ENCODE peak calls at places on chromosomes 13 and 19, in six cellular contexts. A, J, F, G, D and W are unnamed samples.
A peak's percentile ranks its signal among the peaks of the same experiment; 100 is the strongest.

GRCh38 chr13:75402787-75403186 is 79.2 kb downstream of the TBC1D4 start:
- DNase-seq in J (no peak), D (no peak), G (no peak), F (no peak), A (peak; percentile 3), W (no peak)

GRCh38 chr13:113544071-113544891 is 40.3 kb upstream of the TFDP1 start:
- DNase-seq in A (no peak), F (no peak), G (peak; percentile 78), J (peak; percentile 26), D (no peak), W (no peak)

GRCh38 chr13:97499181-97499580 is 65.2 kb downstream of the RAP2A start:
- DNase-seq in D (no peak), J (no peak), A (no peak), F (peak; percentile 52), G (peak; percentile 31), W (peak; percentile 31)

GRCh38 chr19:6362351-6362801 is 1.0 kb downstream of the CLPP start:
- DNase-seq in G (no peak), F (no peak), A (no peak), D (no peak), J (no peak), W (peak; percentile 56)

GRCh38 chr13:34640931-34641330 is 301.1 kb upstream of the NBEA start:
- DNase-seq in J (no peak), F (no peak), D (no peak), A (no peak), G (no peak), W (no peak)

GRCh38 chr13:107075576-107075975 is 507.6 kb upstream of the ARGLU1 start:
- DNase-seq in F (no peak), A (no peak), D (no peak), J (no peak), G (no peak), W (no peak)

GRCh38 chr19:38194061-38194701 is 29.8 kb downstream of the DPF1 start:
- DNase-seq in F (peak; percentile 49), D (no peak), G (no peak), J (no peak), A (no peak), W (peak; percentile 80)

GRCh38 chr19:38190793-38191192 is 33.2 kb downstream of the DPF1 start:
- DNase-seq in F (no peak), D (no peak), J (no peak), A (no peak), G (no peak), W (peak; percentile 76)

GRCh38 chr13:21557995-21558394 is 46.0 kb downstream of the MICU2 start:
- DNase-seq in J (peak; percentile 40), D (peak; percentile 62), G (no peak), A (peak; percentile 59), F (peak; percentile 51), W (no peak)

GRCh38 chr19:35135389-35135909 is 590 bp upstream of the LGI4 start:
- DNase-seq in A (peak; percentile 88), D (peak; percentile 86), J (peak; percentile 84), G (peak; percentile 88), F (peak; percentile 62), W (peak; percentile 99)

GRCh38 chr19:14023404-14024235 is 4.3 kb upstream of the RLN3 start:
- DNase-seq in F (peak; percentile 72), G (peak; percentile 72), A (peak; percentile 74), D (peak; percentile 92), J (peak; percentile 85), W (peak; percentile 84)

GRCh38 chr13:105346141-105346766 is 1189.2 kb downstream of the EFNB2 start:
- DNase-seq in J (no peak), A (no peak), G (peak; percentile 46), D (no peak), F (peak; percentile 70), W (no peak)

GRCh38 chr19:927707-928401 is 2.0 kb downstream of the ARID3A start:
- DNase-seq in G (peak; percentile 77), A (no peak), F (no peak), D (no peak), J (peak; percentile 73), W (peak; percentile 92)

GRCh38 chr19:10896851-10897526 is 25.6 kb downstream of the CARM1 start:
- DNase-seq in A (no peak), F (peak; percentile 66), G (no peak), J (no peak), D (no peak), W (peak; percentile 63)

DNA sequence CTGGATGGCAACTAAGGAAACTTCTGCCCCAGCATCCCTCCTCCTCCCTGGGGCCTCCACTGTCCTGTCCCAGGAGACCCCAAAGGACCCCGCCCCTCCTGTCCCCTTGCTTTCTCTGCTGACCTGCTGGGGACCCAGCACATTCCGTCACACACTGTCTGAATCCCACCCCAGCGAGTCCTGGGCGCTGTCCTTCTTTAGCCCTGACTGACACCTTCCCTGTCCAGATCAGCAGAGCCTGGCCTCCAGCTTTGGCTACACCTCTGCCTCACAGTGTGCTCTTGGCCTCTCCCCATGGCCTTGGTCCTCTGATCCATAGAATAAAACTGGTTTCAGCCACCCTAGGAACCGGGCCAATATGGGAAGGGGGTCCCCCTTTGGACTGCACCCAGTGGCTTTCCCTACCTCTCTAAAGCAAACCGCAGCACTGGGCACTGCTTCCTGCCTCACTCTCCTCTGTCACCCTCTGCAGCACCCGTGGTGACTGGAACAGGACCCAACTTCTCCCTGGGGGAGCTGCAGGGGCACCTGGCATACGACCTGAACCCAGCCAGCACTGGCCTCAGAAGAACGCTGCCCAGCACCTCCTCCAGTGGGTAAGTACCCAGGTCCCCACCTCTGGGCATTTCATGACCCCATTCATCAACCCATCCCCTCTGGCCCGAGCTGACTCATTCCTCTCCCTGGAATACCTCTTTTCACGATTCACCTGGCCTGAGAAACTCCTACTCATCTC is 46.4 kb downstream of the SMIM24 start:
- DNase-seq in G (no peak), F (no peak), D (no peak), J (no peak), A (no peak), W (peak; percentile 54)
- H3K4me2 ChIP-seq in G (peak overlapping the region; percentile 85), F (no peak overlapping the region), D (no peak overlapping the region), J (no peak overlapping the region), A (peak overlapping the region; percentile 75), W (no peak overlapping the region)

DNA sequence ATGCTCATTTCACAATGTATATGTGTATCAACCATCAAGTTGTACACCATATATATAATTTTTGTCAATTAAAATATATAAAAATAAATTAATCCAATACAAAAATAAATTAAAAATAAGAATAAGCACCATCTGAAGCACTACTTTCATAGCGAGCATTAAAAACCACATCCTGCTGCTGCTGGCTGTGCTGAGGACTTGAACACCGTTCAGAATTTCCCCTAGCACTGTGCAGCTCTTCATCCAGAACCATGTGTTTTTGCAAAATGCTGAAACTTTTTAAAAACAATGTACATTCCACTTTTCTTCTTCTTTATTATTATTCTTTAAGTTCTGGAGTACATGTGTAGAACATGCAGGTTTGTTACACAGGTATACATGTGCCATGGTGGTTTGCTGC is 40.0 kb upstream of the FOXO1 start:
- DNase-seq in J (no peak), D (no peak), A (no peak), F (no peak), G (no peak), W (no peak)
- H3K4me1 ChIP-seq in J (no peaks in the 10 kb centered on the region), D (no peaks in the 10 kb centered on the region), A (no peaks in the 10 kb centered on the region), F (no peaks in the 10 kb centered on the region), G (no peaks in the 10 kb centered on the region), W (no peaks in the 10 kb centered on the region)

DNA sequence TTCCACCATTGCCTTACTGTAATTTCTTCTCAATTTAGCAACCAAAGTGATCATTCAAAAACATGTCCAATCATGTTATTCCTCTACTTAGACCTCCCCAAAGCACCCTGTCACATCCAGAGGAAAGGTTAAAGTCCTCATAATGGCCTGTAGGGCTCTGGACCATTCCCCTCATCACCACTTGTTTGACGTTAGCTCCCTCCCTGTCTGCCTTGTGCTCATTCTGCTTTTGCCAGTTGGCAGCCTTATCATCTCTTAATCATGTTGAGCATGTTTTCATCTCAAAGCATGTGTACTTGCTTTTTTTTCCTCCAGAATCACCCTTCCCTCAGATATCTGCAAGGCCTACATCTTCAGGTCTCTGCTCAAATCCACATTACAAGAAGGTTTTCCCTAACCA is 25.8 kb downstream of the UBAC2 start:
- DNase-seq in D (no peak), G (no peak), F (no peak), A (no peak), J (no peak), W (no peak)
- H3K27ac ChIP-seq in D (no peak overlapping the region), G (no peak overlapping the region), F (no peak overlapping the region), A (no peak overlapping the region), J (no peak overlapping the region), W (no peak overlapping the region)

DNA sequence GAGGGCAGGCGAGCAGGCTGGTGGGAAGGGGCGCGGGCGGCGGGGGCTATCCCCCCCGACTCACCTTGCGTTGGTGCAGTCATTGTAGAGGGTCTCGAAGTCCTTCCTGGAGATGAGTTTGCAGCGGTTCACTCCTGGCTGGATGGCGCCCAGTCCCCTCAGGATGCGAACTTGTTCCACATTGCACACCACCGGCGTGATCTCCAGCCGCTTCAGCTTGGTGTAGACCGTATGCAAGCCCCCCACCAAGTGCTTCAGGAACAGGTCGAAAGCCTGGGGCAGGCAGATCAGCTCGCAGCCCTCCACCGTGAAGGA is 1.2 kb downstream of the DACH1 start:
- DNase-seq in A (peak; percentile 35), D (peak; percentile 32), G (no peak), J (peak; percentile 36), F (no peak), W (peak; percentile 69)
- H3K4me2 ChIP-seq in A (peak overlapping the region; percentile 85), D (peak overlapping the region; percentile 95), G (peak overlapping the region; percentile 87), J (peak overlapping the region; percentile 65), F (peak overlapping the region; percentile 89), W (peak overlapping the region; percentile 33)